ENCODE peak calls at places on chromosomes 4 and X, in four cellular contexts. H is prostate gland, O is spleen, D is HTR-8/SVneo. S is an unnamed sample.
A peak's percentile ranks its signal among the peaks of the same experiment; 100 is the strongest.

GRCh38 chr4:158302076-158302866 is 92.0 kb downstream of the TMEM144 start:
- DNase-seq in O (no peak), H (no peak), D (no peak), S (no peak)

GRCh38 chrX:153924149-153924861 is 1.8 kb downstream of the ARHGAP4 start:
- DNase-seq in O (peak; percentile 88), H (no peak), D (no peak), S (no peak)

GRCh38 chrX:56729152-56729557 is at the start of gene NBDY:
- DNase-seq in H (peak; percentile 33), O (no peak), D (no peak), S (no peak)

GRCh38 chrX:55522577-55523254 is 33.1 kb upstream of the USP51 start:
- DNase-seq in D (no peak), H (no peak), O (peak; percentile 43), S (no peak)

GRCh38 chr4:138897818-138898226 is 117.8 kb upstream of the NOCT start:
- DNase-seq in H (peak; percentile 28), D (peak; percentile 54), O (no peak), S (peak; percentile 77)

GRCh38 chrX:107715331-107716044 is 60.1 kb downstream of the TSC22D3 start:
- DNase-seq in O (peak; percentile 78), D (no peak), H (no peak), S (no peak)

GRCh38 chr4:169912996-169913395 is 113.2 kb downstream of the MFAP3L start:
- DNase-seq in D (no peak), O (no peak), H (no peak), S (no peak)

GRCh38 chrX:29652484-29652883 is 562.9 kb upstream of the MAGEB2 start:
- DNase-seq in H (no peak), O (no peak), D (peak; percentile 46), S (no peak)

GRCh38 chr4:168664242-168664897 is 167.5 kb downstream of the PALLD start:
- DNase-seq in H (no peak), D (no peak), O (no peak), S (no peak)

GRCh38 chr4:24807611-24808010 is 12.2 kb downstream of the SOD3 start:
- DNase-seq in D (no peak), H (no peak), O (no peak), S (no peak)

GRCh38 chrX:51743179-51743957 is at the start of gene GSPT2:
- DNase-seq in O (peak; percentile 87), D (peak; percentile 11), H (peak; percentile 41), S (peak; percentile 13)

GRCh38 chr4:38857354-38858096 is 908 bp upstream of the TLR6 start:
- DNase-seq in H (peak; percentile 17), O (no peak), D (peak; percentile 61), S (no peak)

GRCh38 chrX:68945603-68946228 is 116.9 kb downstream of the EFNB1 start:
- DNase-seq in D (no peak), O (peak; percentile 49), H (no peak), S (no peak)

GRCh38 chrX:39275500-39276068 is 474.3 kb downstream of the MID1IP1 start:
- DNase-seq in H (no peak), D (no peak), O (no peak), S (no peak)

GRCh38 chrX:79719568-79720231 is 294.9 kb upstream of the TBX22 start:
- DNase-seq in O (no peak), D (no peak), H (no peak), S (no peak)

GRCh38 chrX:30779453-30780030 is 109.5 kb downstream of the TAB3 start:
- DNase-seq in O (no peak), H (no peak), D (no peak), S (no peak)

GRCh38 chrX:149004936-149005335 is 500.2 kb downstream of the IDS start:
- DNase-seq in D (no peak), H (no peak), O (no peak), S (no peak)

GRCh38 chr4:39118034-39118658 is 56.1 kb downstream of the KLHL5 start:
- DNase-seq in O (no peak), D (no peak), H (no peak), S (no peak)

GRCh38 chr4:64539234-64539849 is 130.1 kb upstream of the TECRL start:
- DNase-seq in H (peak; percentile 49), D (peak; percentile 30), O (no peak), S (peak; percentile 47)

S was measured in LNCaP clone FGC.